ENCODE peak calls at places on chromosomes 2 and 18, in six cellular contexts. C, R, Q, W, V and J are unnamed samples.

GRCh38 chr2:71898851-71899681 is 248.6 kb downstream of the CYP26B1 start:
- DNase-seq in C (no peak), R (no peak), Q (no peak), W (no peak), V (no peak), J (no peak)

GRCh38 chr2:19649785-19650380 is 251.9 kb downstream of the TTC32 start:
- DNase-seq in C (peak; percentile 38), R (peak; percentile 99), Q (no peak), W (peak; percentile 100), V (peak; percentile 98), J (peak; percentile 99)

GRCh38 chr2:9797681-9798556 is 45.4 kb upstream of the TAF1B start:
- DNase-seq in C (no peak), R (no peak), Q (no peak), W (no peak), V (no peak), J (no peak)

GRCh38 chr18:43170586-43170985 is 55.1 kb upstream of the RIT2 start:
- DNase-seq in C (no peak), R (no peak), Q (no peak), W (no peak), V (no peak), J (no peak)

GRCh38 chr2:48723125-48723524 is 32.4 kb downstream of the LHCGR start:
- DNase-seq in C (no peak), R (peak; percentile 76), Q (no peak), W (no peak), V (peak; percentile 42), J (peak; percentile 98)

GRCh38 chr2:60054571-60055340 is 498.7 kb downstream of the BCL11A start:
- DNase-seq in C (no peak), R (no peak), Q (no peak), W (no peak), V (no peak), J (no peak)

GRCh38 chr2:48419884-48420511 is 110.0 kb upstream of the STON1 start:
- DNase-seq in C (no peak), R (no peak), Q (no peak), W (no peak), V (no peak), J (no peak)

GRCh38 chr2:181780159-181781081 is 100.1 kb upstream of the NEUROD1 start:
- DNase-seq in C (no peak), R (peak; percentile 48), Q (no peak), W (no peak), V (peak; percentile 79), J (no peak)

GRCh38 chr2:112605926-112606325 is 21.5 kb downstream of the CHCHD5 start:
- DNase-seq in C (no peak), R (no peak), Q (no peak), W (no peak), V (no peak), J (no peak)

GRCh38 chr2:67243919-67244318 is 153.2 kb upstream of the ETAA1 start:
- DNase-seq in C (no peak), R (no peak), Q (no peak), W (no peak), V (no peak), J (no peak)

GRCh38 chr2:232276739-232277313 is 101.7 kb upstream of the ALPP start:
- DNase-seq in C (no peak), R (no peak), Q (no peak), W (no peak), V (no peak), J (no peak)

GRCh38 chr2:200901459-200902072 is 12.4 kb downstream of the NIF3L1 start:
- DNase-seq in C (peak; percentile 36), R (peak; percentile 90), Q (peak; percentile 90), W (peak; percentile 93), V (peak; percentile 91), J (peak; percentile 89)

GRCh38 chr2:157725856-157726255 is 97.2 kb upstream of the ACVR1C start:
- DNase-seq in C (no peak), R (peak; percentile 16), Q (no peak), W (no peak), V (peak; percentile 45), J (peak; percentile 3)

GRCh38 chr2:239319261-239319661 is 81.6 kb downstream of the HDAC4 start:
- DNase-seq in C (no peak), R (peak; percentile 60), Q (no peak), W (peak; percentile 44), V (peak; percentile 75), J (peak; percentile 32)

GRCh38 chr2:154568413-154568812 is 130.1 kb upstream of the KCNJ3 start:
- DNase-seq in C (no peak), R (no peak), Q (no peak), W (no peak), V (no peak), J (no peak)

GRCh38 chr18:24268784-24269550 is 128.7 kb downstream of the OSBPL1A start:
- DNase-seq in C (no peak), R (no peak), Q (no peak), W (no peak), V (no peak), J (no peak)

GRCh38 chr2:24676493-24676892 is 116.7 kb downstream of the PTRHD1 start:
- DNase-seq in C (no peak), R (no peak), Q (no peak), W (no peak), V (no peak), J (no peak)

GRCh38 chr2:118837067-118837466 is 10.4 kb downstream of the EN1 start:
- DNase-seq in C (no peak), R (no peak), Q (no peak), W (no peak), V (no peak), J (no peak)

GRCh38 chr18:8003878-8004675 is 437.0 kb downstream of the PTPRM start:
- DNase-seq in C (no peak), R (peak; percentile 85), Q (no peak), W (peak; percentile 90), V (peak; percentile 69), J (no peak)

GRCh38 chr2:42196403-42197267 is 27.5 kb downstream of the EML4 start:
- DNase-seq in C (no peak), R (peak; percentile 74), Q (peak; percentile 46), W (peak; percentile 53), V (peak; percentile 68), J (peak; percentile 46)

GRCh38 chr18:34522627-34523026 is 187.5 kb upstream of the DTNA start:
- DNase-seq in C (no peak), R (no peak), Q (no peak), W (no peak), V (no peak), J (no peak)

GRCh38 chr2:39778775-39779751 is at the start of gene THUMPD2:
- DNase-seq in C (peak; percentile 15), R (peak; percentile 71), Q (peak; percentile 55), W (peak; percentile 55), V (peak; percentile 65), J (peak; percentile 68)

GRCh38 chr18:63344263-63344662 is 22.7 kb downstream of the KDSR start:
- DNase-seq in C (no peak), R (no peak), Q (no peak), W (no peak), V (no peak), J (no peak)

GRCh38 chr2:98985905-98986666 is 50.1 kb upstream of the CRACDL start:
- DNase-seq in C (no peak), R (no peak), Q (no peak), W (no peak), V (no peak), J (no peak)

GRCh38 chr18:10926565-10927194 is 222.7 kb downstream of the PIEZO2 start:
- DNase-seq in C (no peak), R (peak; percentile 65), Q (no peak), W (peak; percentile 47), V (peak; percentile 68), J (peak; percentile 46)

GRCh38 chr18:47507651-47508050 is 256.2 kb upstream of the SKOR2 start:
- DNase-seq in C (no peak), R (no peak), Q (no peak), W (no peak), V (no peak), J (no peak)

GRCh38 chr18:49041677-49042570 is 91.2 kb upstream of the SMAD7 start:
- DNase-seq in C (no peak), R (peak; percentile 67), Q (no peak), W (peak; percentile 73), V (peak; percentile 58), J (peak; percentile 62)

DNA sequence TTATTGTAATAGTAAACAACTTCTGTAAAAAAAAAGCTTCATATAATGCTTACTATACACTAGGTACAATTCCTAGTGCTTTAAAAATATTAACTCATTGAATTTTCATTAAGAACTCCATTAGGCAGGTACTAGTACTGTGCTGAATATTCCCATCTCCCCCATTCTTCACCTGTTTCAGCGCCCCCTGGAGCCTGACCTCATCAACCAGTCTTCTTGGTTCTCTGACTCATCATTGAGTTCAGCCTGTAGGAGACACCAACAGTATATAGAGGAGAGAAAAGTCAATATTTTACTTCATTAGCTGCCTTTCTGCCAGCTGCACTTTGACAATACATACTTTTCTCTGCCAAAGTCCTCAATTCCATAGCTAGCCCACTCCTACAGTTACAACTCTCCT is 1009.9 kb upstream of the KLHL29 start:
- DNase-seq in C (no peak), R (no peak), Q (no peak), W (no peak), V (no peak), J (no peak)
- TF ChIP-seq CTCF in C (no peak), R (no peak), Q (no peak), W (no peak), V (no peak), J (no peak)

DNA sequence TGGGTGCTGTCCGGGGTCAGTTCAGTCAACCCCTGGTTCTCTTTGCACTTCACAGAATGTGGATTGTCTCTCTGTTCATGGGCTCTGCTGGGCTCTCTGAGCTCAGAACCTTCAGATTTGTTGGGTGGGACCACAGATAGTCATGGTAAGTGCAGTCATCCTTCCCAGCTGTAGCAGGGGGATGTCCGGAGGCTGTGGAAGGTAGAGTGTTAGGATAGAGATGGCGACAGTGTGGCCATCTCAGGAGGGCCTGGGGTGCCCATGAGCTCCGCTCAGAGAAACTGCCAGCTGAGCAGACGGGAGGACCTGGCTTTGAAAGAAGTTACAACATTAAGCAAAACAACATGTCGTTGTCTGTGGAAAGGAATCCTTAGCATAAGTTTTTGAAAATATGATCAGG is 149.8 kb downstream of the FAM210A start:
- DNase-seq in C (no peak), R (no peak), Q (no peak), W (no peak), V (no peak), J (no peak)
- H3K4me3 ChIP-seq in C (no peak overlapping the region), R (no peak overlapping the region), Q (no peak overlapping the region), W (no peak overlapping the region), V (no peak overlapping the region), J (no peak overlapping the region)

GRCh38 chr2:11899896-11900295 is 153.5 kb downstream of the LPIN1 start:
- DNase-seq in C (no peak), R (no peak), Q (no peak), W (no peak), V (no peak), J (no peak)

GRCh38 chr2:11907178-11907577 is 160.7 kb downstream of the LPIN1 start:
- DNase-seq in C (no peak), R (no peak), Q (no peak), W (no peak), V (no peak), J (no peak)

GRCh38 chr2:11903085-11903484 is 156.7 kb downstream of the LPIN1 start:
- DNase-seq in C (no peak), R (no peak), Q (no peak), W (no peak), V (no peak), J (no peak)

GRCh38 chr2:11901351-11902069 is 155.1 kb downstream of the LPIN1 start:
- DNase-seq in C (no peak), R (no peak), Q (no peak), W (no peak), V (no peak), J (no peak)

GRCh38 chr2:11904029-11904428 is 157.6 kb downstream of the LPIN1 start:
- DNase-seq in C (no peak), R (no peak), Q (no peak), W (no peak), V (no peak), J (no peak)
- TF ChIP-seq CTCF in C (no peak), R (no peak), Q (no peak), W (no peak), V (peak; percentile 13), J (no peak)

GRCh38 chr2:163570391-163570790 is 165.4 kb downstream of the FIGN start:
- DNase-seq in C (no peak), R (no peak), Q (no peak), W (no peak), V (no peak), J (no peak)
- H3K4me3 ChIP-seq in C (no peak overlapping the region), R (no peak overlapping the region), Q (no peak overlapping the region), W (no peak overlapping the region), V (no peak overlapping the region), J (no peak overlapping the region)